ENCODE peak calls at places on chromosome 11, in nine cellular contexts. One of them, this sample, is unnamed.

GRCh38 chr11:36574486-36574885 is 6.7 kb downstream of the RAG1 start:
- DNase-seq in NCI-H1930: no peak
- DNase-seq in iris pigment epithelial cell: no peak
- DNase-seq in CD8-positive, alpha-beta memory T cell: no peak
- DNase-seq in stimulated activated CD8-positive, alpha-beta memory T cell treated with anti-CD3 and anti-CD28 coated beads, Interleukin-4, amount 100 ng/mL, for 1 hour: no peak
- DNase-seq in SW480: no peak
- DNase-seq in progenitor cell of endocrine pancreas: no peak
- DNase-seq in H1: no peak
- DNase-seq in RCC 7860: no peak
- DNase-seq in this sample: no peak

GRCh38 chr11:44980533-44981427 is 30.1 kb upstream of the TP53I11 start:
- DNase-seq in NCI-H1930: no peak
- DNase-seq in stimulated activated CD8-positive, alpha-beta memory T cell treated with anti-CD3 and anti-CD28 coated beads, Interleukin-4, amount 100 ng/mL, for 1 hour: no peak
- DNase-seq in H1: no peak
- DNase-seq in CD8-positive, alpha-beta memory T cell: peak
- DNase-seq in progenitor cell of endocrine pancreas: no peak
- DNase-seq in RCC 7860: no peak
- DNase-seq in SW480: no peak
- DNase-seq in iris pigment epithelial cell: no peak
- DNase-seq in this sample: no peak

GRCh38 chr11:44950625-44951472 is at the start of gene TP53I11:
- DNase-seq in RCC 7860: no peak
- DNase-seq in CD8-positive, alpha-beta memory T cell: peak
- DNase-seq in progenitor cell of endocrine pancreas: peak
- DNase-seq in H1: no peak
- DNase-seq in iris pigment epithelial cell: peak
- DNase-seq in SW480: peak
- DNase-seq in stimulated activated CD8-positive, alpha-beta memory T cell treated with anti-CD3 and anti-CD28 coated beads, Interleukin-4, amount 100 ng/mL, for 1 hour: no peak
- DNase-seq in NCI-H1930: peak
- DNase-seq in this sample: peak

GRCh38 chr11:74371269-74372039 is 26.8 kb downstream of the PGM2L1 start:
- DNase-seq in progenitor cell of endocrine pancreas: no peak
- DNase-seq in iris pigment epithelial cell: peak
- DNase-seq in H1: no peak
- DNase-seq in RCC 7860: no peak
- DNase-seq in NCI-H1930: peak
- DNase-seq in stimulated activated CD8-positive, alpha-beta memory T cell treated with anti-CD3 and anti-CD28 coated beads, Interleukin-4, amount 100 ng/mL, for 1 hour: no peak
- DNase-seq in SW480: no peak
- DNase-seq in CD8-positive, alpha-beta memory T cell: no peak
- DNase-seq in this sample: no peak

GRCh38 chr11:1163321-1163910 is 5.7 kb downstream of the MUC5AC start:
- DNase-seq in CD8-positive, alpha-beta memory T cell: no peak
- DNase-seq in NCI-H1930: no peak
- DNase-seq in RCC 7860: no peak
- DNase-seq in iris pigment epithelial cell: no peak
- DNase-seq in stimulated activated CD8-positive, alpha-beta memory T cell treated with anti-CD3 and anti-CD28 coated beads, Interleukin-4, amount 100 ng/mL, for 1 hour: no peak
- DNase-seq in progenitor cell of endocrine pancreas: no peak
- DNase-seq in H1: no peak
- DNase-seq in SW480: no peak
- DNase-seq in this sample: peak

GRCh38 chr11:120172054-120172881 is 34.4 kb upstream of the TRIM29 start:
- DNase-seq in H1: peak
- DNase-seq in stimulated activated CD8-positive, alpha-beta memory T cell treated with anti-CD3 and anti-CD28 coated beads, Interleukin-4, amount 100 ng/mL, for 1 hour: no peak
- DNase-seq in RCC 7860: peak
- DNase-seq in iris pigment epithelial cell: peak
- DNase-seq in CD8-positive, alpha-beta memory T cell: peak
- DNase-seq in SW480: peak
- DNase-seq in NCI-H1930: peak
- DNase-seq in progenitor cell of endocrine pancreas: peak
- DNase-seq in this sample: peak

GRCh38 chr11:116930177-116930576 is 92.8 kb upstream of the APOA1 start:
- DNase-seq in NCI-H1930: no peak
- DNase-seq in SW480: no peak
- DNase-seq in stimulated activated CD8-positive, alpha-beta memory T cell treated with anti-CD3 and anti-CD28 coated beads, Interleukin-4, amount 100 ng/mL, for 1 hour: no peak
- DNase-seq in progenitor cell of endocrine pancreas: no peak
- DNase-seq in RCC 7860: no peak
- DNase-seq in iris pigment epithelial cell: peak
- DNase-seq in H1: no peak
- DNase-seq in CD8-positive, alpha-beta memory T cell: peak
- DNase-seq in this sample: no peak

GRCh38 chr11:69048056-69048717 is 545 bp upstream of the TPCN2 start:
- DNase-seq in stimulated activated CD8-positive, alpha-beta memory T cell treated with anti-CD3 and anti-CD28 coated beads, Interleukin-4, amount 100 ng/mL, for 1 hour: no peak
- DNase-seq in iris pigment epithelial cell: no peak
- DNase-seq in progenitor cell of endocrine pancreas: no peak
- DNase-seq in H1: no peak
- DNase-seq in CD8-positive, alpha-beta memory T cell: no peak
- DNase-seq in NCI-H1930: no peak
- DNase-seq in SW480: no peak
- DNase-seq in RCC 7860: no peak
- DNase-seq in this sample: no peak

GRCh38 chr11:370087-370941 is 1.0 kb downstream of the B4GALNT4 start:
- DNase-seq in NCI-H1930: no peak
- DNase-seq in SW480: no peak
- DNase-seq in RCC 7860: no peak
- DNase-seq in stimulated activated CD8-positive, alpha-beta memory T cell treated with anti-CD3 and anti-CD28 coated beads, Interleukin-4, amount 100 ng/mL, for 1 hour: no peak
- DNase-seq in H1: no peak
- DNase-seq in progenitor cell of endocrine pancreas: no peak
- DNase-seq in CD8-positive, alpha-beta memory T cell: no peak
- DNase-seq in iris pigment epithelial cell: no peak
- DNase-seq in this sample: no peak

GRCh38 chr11:8356731-8357504 is 93.2 kb upstream of the LMO1 start:
- DNase-seq in stimulated activated CD8-positive, alpha-beta memory T cell treated with anti-CD3 and anti-CD28 coated beads, Interleukin-4, amount 100 ng/mL, for 1 hour: no peak
- DNase-seq in progenitor cell of endocrine pancreas: no peak
- DNase-seq in iris pigment epithelial cell: no peak
- DNase-seq in RCC 7860: no peak
- DNase-seq in CD8-positive, alpha-beta memory T cell: no peak
- DNase-seq in SW480: no peak
- DNase-seq in H1: no peak
- DNase-seq in NCI-H1930: no peak
- DNase-seq in this sample: no peak

GRCh38 chr11:33444835-33445594 is 187.8 kb downstream of the HIPK3 start:
- DNase-seq in NCI-H1930: no peak
- DNase-seq in iris pigment epithelial cell: peak
- DNase-seq in SW480: no peak
- DNase-seq in CD8-positive, alpha-beta memory T cell: no peak
- DNase-seq in RCC 7860: no peak
- DNase-seq in progenitor cell of endocrine pancreas: no peak
- DNase-seq in stimulated activated CD8-positive, alpha-beta memory T cell treated with anti-CD3 and anti-CD28 coated beads, Interleukin-4, amount 100 ng/mL, for 1 hour: no peak
- DNase-seq in H1: no peak
- DNase-seq in this sample: no peak

GRCh38 chr11:32466279-32466915 is 31.1 kb upstream of the WT1 start:
- DNase-seq in RCC 7860: peak
- DNase-seq in stimulated activated CD8-positive, alpha-beta memory T cell treated with anti-CD3 and anti-CD28 coated beads, Interleukin-4, amount 100 ng/mL, for 1 hour: no peak
- DNase-seq in NCI-H1930: no peak
- DNase-seq in SW480: peak
- DNase-seq in CD8-positive, alpha-beta memory T cell: no peak
- DNase-seq in H1: no peak
- DNase-seq in progenitor cell of endocrine pancreas: no peak
- DNase-seq in iris pigment epithelial cell: peak
- DNase-seq in this sample: no peak

GRCh38 chr11:118401880-118402590 is 629 bp downstream of the ATP5MG start:
- DNase-seq in RCC 7860: peak
- DNase-seq in CD8-positive, alpha-beta memory T cell: no peak
- DNase-seq in stimulated activated CD8-positive, alpha-beta memory T cell treated with anti-CD3 and anti-CD28 coated beads, Interleukin-4, amount 100 ng/mL, for 1 hour: no peak
- DNase-seq in SW480: peak
- DNase-seq in progenitor cell of endocrine pancreas: no peak
- DNase-seq in NCI-H1930: no peak
- DNase-seq in H1: no peak
- DNase-seq in iris pigment epithelial cell: peak
- DNase-seq in this sample: no peak

GRCh38 chr11:17687946-17688670 is 31.3 kb upstream of the MYOD1 start:
- DNase-seq in stimulated activated CD8-positive, alpha-beta memory T cell treated with anti-CD3 and anti-CD28 coated beads, Interleukin-4, amount 100 ng/mL, for 1 hour: no peak
- DNase-seq in iris pigment epithelial cell: peak
- DNase-seq in progenitor cell of endocrine pancreas: no peak
- DNase-seq in RCC 7860: no peak
- DNase-seq in NCI-H1930: no peak
- DNase-seq in H1: no peak
- DNase-seq in CD8-positive, alpha-beta memory T cell: no peak
- DNase-seq in SW480: no peak
- DNase-seq in this sample: no peak

GRCh38 chr11:85947431-85948272 is 92.5 kb downstream of the CCDC83 start:
- DNase-seq in CD8-positive, alpha-beta memory T cell: no peak
- DNase-seq in H1: no peak
- DNase-seq in RCC 7860: peak
- DNase-seq in stimulated activated CD8-positive, alpha-beta memory T cell treated with anti-CD3 and anti-CD28 coated beads, Interleukin-4, amount 100 ng/mL, for 1 hour: no peak
- DNase-seq in NCI-H1930: no peak
- DNase-seq in SW480: no peak
- DNase-seq in iris pigment epithelial cell: peak
- DNase-seq in progenitor cell of endocrine pancreas: no peak
- DNase-seq in this sample: no peak